ENCODE peak calls at places on chromosomes 5 and 9, in four cellular contexts. Z, O, I and G are unnamed samples.
A peak's percentile ranks its signal among the peaks of the same experiment; 100 is the strongest.

GRCh38 chr5:177304392-177305119 is 957 bp downstream of the PRELID1 start:
- DNase-seq in Z (no peak), O (peak; percentile 57), I (peak; percentile 52), G (peak; percentile 70)

GRCh38 chr5:133347039-133347438 is 265.3 kb downstream of the FSTL4 start:
- DNase-seq in Z (no peak), O (no peak), I (no peak), G (peak; percentile 59)

GRCh38 chr5:57841671-57842375 is 359.2 kb upstream of the ACTBL2 start:
- DNase-seq in Z (peak; percentile 85), O (peak; percentile 87), I (peak; percentile 91), G (no peak)

GRCh38 chr9:133839822-133840329 is 101.7 kb upstream of the SARDH start:
- DNase-seq in Z (peak; percentile 56), O (no peak), I (peak; percentile 11), G (no peak)

GRCh38 chr5:122056913-122057312 is 21.1 kb downstream of the LOX start:
- DNase-seq in Z (no peak), O (no peak), I (no peak), G (no peak)

GRCh38 chr9:109108318-109108717 is 11.4 kb downstream of the TMEM245 start:
- DNase-seq in Z (peak; percentile 56), O (peak; percentile 23), I (peak; percentile 43), G (peak; percentile 54)

GRCh38 chr5:31889131-31889561 is 250.2 kb downstream of the PDZD2 start:
- DNase-seq in Z (peak; percentile 6), O (no peak), I (no peak), G (no peak)

GRCh38 chr5:51518607-51519006 is 135.4 kb downstream of the ISL1 start:
- DNase-seq in Z (no peak), O (no peak), I (no peak), G (no peak)

GRCh38 chr5:16540421-16540820 is 74.8 kb upstream of the ZNF622 start:
- DNase-seq in Z (peak; percentile 37), O (peak; percentile 55), I (peak; percentile 87), G (no peak)

GRCh38 chr5:129392681-129393080 is 67.4 kb upstream of the ADAMTS19 start:
- DNase-seq in Z (peak; percentile 40), O (no peak), I (no peak), G (no peak)

GRCh38 chr5:156595132-156595787 is 254.8 kb upstream of the PPP1R2B start:
- DNase-seq in Z (peak; percentile 38), O (no peak), I (peak; percentile 2), G (no peak)

GRCh38 chr9:99140685-99141314 is 35.9 kb downstream of the TGFBR1 start:
- DNase-seq in Z (peak; percentile 76), O (peak; percentile 51), I (peak; percentile 71), G (peak; percentile 30)

GRCh38 chr9:110994771-110995241 is 43.5 kb downstream of the LPAR1 start:
- DNase-seq in Z (peak; percentile 82), O (no peak), I (peak; percentile 73), G (no peak)

GRCh38 chr9:131289301-131290038 is at the start of gene PLPP7:
- DNase-seq in Z (peak; percentile 64), O (no peak), I (peak; percentile 59), G (peak; percentile 13)

DNA sequence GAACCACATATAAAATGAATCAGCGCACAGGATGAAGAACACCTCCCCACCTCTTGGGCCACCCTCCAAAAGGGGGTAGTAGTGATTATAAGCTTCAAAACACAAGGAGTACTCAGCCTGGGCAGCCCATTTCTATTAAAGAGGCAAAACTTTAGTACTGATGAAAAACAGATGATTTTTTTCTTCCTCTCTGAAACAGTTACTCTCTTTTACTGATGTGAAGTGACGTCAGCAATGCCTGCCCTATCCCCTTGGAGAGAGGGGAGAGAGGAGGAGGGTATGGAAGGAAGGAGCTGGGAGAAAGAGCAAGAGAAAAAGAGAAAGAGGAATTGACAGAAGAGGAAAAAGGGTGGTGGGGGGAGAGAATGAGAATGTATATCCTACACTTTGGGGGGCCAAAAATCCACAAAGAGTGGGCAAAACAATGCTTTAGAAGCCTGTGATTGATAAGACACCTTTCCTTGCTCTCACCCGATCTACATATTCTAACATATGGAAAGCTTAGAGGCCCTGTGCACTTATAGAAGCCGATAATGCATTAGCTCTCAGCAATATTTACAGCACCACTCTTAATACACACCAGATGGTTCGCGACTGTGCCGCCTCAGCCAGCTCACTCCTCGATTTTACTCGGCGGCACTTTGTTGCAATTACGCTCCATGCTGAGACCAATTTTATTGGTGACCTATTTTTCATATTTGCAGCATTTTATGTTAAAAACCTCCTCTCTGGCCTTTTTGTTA is 18.6 kb downstream of the NR2F1 start:
- DNase-seq in Z (peak; percentile 94), O (no peak), I (no peak), G (no peak)
- TF ChIP-seq EZH2 in Z (no peak), O (no peak), I (no peak), G (no peak)

DNA sequence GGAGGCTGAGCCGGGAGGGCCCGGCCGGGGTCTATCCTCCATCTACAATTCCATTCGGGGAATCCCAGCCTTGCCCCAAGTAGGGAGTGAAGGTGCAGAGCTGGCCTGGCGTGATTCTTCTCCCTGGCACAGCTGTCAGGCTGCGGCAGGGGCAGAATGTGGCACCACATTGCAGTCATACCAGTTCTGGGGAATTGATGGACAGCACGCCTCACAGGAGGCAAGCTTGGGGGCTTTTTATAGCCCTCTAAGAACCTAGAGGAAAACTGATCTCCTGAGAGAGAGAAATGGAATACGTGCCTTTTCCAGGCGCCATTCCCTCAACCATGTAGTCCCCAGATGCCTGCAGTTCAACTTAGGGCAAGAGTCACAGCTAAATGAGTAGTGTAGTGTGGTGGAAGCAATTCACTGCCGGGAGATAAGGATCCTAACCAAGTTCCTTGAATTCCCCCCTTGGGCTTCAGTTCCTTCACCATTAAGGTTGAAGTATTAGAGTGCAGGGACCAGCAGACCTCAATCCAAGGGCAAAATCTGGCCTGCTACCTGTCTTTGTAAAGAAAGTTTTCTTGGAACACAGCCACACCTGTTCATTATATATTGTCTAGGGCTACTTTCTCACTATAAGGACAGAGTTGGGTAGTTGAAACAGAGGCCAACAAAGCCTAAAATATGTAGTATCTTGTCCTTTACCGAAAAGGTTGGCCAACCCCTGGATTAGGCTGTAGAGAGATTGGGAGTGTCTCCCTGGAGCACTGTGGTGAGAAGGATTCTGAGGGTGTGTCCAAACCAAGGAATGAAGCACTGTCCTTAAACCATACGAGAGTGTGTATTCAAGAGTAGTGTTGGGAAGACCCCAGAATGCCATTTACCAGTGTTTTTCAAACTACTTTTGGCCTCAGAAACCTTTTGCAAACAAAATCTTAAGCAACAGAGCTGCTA is 10.6 kb downstream of the AFAP1L1 start:
- DNase-seq in Z (no peak), O (no peak), I (no peak), G (no peak)
- TF ChIP-seq EZH2 in Z (no peak), O (no peak), I (no peak), G (no peak)

GRCh38 chr5:173229381-173229959 is 5.5 kb downstream of the NKX2-5 start:
- DNase-seq in Z (no peak), O (no peak), I (no peak), G (no peak)

GRCh38 chr5:173228107-173228506 is 6.9 kb downstream of the NKX2-5 start:
- DNase-seq in Z (no peak), O (no peak), I (no peak), G (no peak)

GRCh38 chr5:173230741-173231380 is 4.1 kb downstream of the NKX2-5 start:
- DNase-seq in Z (no peak), O (no peak), I (no peak), G (no peak)

GRCh38 chr5:173229966-173230740 is 4.9 kb downstream of the NKX2-5 start:
- DNase-seq in Z (no peak), O (no peak), I (no peak), G (no peak)

DNA sequence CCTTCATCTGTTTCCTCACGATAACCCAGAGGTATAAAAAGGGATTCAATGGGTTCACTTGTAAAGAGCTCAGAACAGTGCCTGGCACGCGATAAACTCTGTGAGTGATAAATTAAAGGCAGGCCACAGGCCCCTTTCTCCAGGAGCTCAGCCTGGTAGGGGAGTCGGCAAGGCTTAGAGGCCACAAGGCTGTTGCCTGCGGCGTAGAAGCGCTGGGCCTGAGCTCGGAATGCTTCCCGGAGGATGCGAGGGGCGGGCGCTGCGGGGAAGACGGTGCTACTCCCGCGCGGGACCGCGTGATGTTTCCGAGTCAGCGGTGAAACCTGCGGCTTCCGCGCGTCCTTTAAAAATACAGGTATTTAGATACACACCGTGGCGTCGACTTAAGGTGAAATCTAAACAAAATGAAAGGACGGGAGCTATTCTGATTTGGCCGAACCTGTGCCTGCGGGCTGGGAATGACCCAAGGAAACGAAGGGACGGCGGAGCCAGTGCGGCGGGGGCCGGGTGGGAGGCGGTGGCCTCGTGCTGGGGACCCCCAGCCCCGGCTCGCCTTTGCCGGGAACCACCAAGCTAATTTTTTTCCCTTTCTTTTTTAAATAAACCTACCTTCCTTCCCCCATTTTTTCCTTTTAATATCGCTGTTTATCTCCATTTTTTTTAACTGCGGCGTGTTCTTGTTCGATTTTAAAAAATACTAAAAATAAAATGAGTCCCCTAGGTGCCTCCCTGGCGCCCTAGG is 6.2 kb downstream of the NKX2-5 start:
- DNase-seq in Z (no peak), O (no peak), I (peak; percentile 52), G (no peak)
- TF ChIP-seq EZH2 in Z (peak; percentile 71), O (no peak), I (peak; percentile 56), G (no peak)

DNA sequence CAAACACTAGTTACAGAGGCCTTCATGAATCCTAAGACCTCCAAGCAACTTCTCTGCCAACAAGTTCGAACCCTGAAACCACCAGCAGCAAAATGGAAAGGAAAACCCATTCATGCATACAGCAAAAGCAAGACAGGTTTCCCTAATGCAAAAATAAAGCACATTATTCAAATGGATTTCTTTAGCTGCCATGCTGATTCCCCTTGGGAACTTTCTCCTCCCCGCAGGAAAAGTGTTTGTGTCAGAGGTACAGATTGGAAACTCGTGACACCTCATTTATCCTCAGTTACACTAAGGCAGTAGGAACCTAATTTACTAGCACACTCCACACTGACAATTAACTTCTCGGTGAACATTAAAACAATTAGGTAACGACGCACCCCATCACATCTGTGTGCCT is 63.4 kb downstream of the TLE1 start:
- DNase-seq in Z (no peak), O (no peak), I (no peak), G (no peak)
- TF ChIP-seq EZH2 in Z (no peak), O (no peak), I (no peak), G (no peak)

GRCh38 chr5:62980884-62981283 is 402.3 kb downstream of the LRRC70 start:
- DNase-seq in Z (no peak), O (no peak), I (no peak), G (no peak)

GRCh38 chr5:62982348-62982747 is 403.7 kb downstream of the LRRC70 start:
- DNase-seq in Z (no peak), O (no peak), I (no peak), G (no peak)

GRCh38 chr5:62979472-62979871 is 400.9 kb downstream of the LRRC70 start:
- DNase-seq in Z (no peak), O (no peak), I (no peak), G (no peak)

GRCh38 chr5:62974623-62975022 is 396.0 kb downstream of the LRRC70 start:
- DNase-seq in Z (no peak), O (no peak), I (no peak), G (no peak)

GRCh38 chr5:62977641-62978040 is 399.0 kb downstream of the LRRC70 start:
- DNase-seq in Z (no peak), O (no peak), I (no peak), G (no peak)
- TF ChIP-seq EZH2 in Z (no peak), O (no peak), I (no peak), G (no peak)

GRCh38 chr5:14870347-14871083 is 1.1 kb downstream of the ANKH start:
- DNase-seq in Z (no peak), O (peak; percentile 19), I (peak; percentile 47), G (peak; percentile 77)
- TF ChIP-seq EZH2 in Z (no peak), O (no peak), I (no peak), G (no peak)

GRCh38 chr5:135578685-135579341 is at the start of gene CXCL14:
- DNase-seq in Z (peak; percentile 61), O (no peak), I (peak; percentile 88), G (no peak)
- TF ChIP-seq EZH2 in Z (no peak), O (no peak), I (no peak), G (no peak)